ENCODE peak calls at places on chromosomes 7 and 10, in eight cellular contexts. I is GM23248, X is PC-3, L is GM23338, G is neural progenitor cell, K is OCI-LY7, F is HCT116, S is MM.1S. Y is an unnamed sample.

GRCh38 chr7:101792051-101792651 is 25.3 kb upstream of the CUX1 start:
- DNase-seq in I (peak), X (peak), L (no peak), G (no peak), K (no peak), F (no peak), S (no peak), Y (peak)

GRCh38 chr10:22658745-22659410 is 55.5 kb downstream of the PIP4K2A start:
- DNase-seq in I (peak), X (no peak), L (no peak), G (no peak), K (no peak), F (no peak), S (no peak), Y (no peak)

GRCh38 chr7:122438001-122438400 is 133.5 kb upstream of the FEZF1 start:
- DNase-seq in I (no peak), X (no peak), L (peak), G (peak), K (no peak), F (no peak), S (no peak), Y (no peak)

GRCh38 chr7:64874114-64874513 is 29.0 kb upstream of the ZNF273 start:
- DNase-seq in I (no peak), X (peak), L (no peak), G (no peak), K (no peak), F (no peak), S (no peak), Y (no peak)

GRCh38 chr7:120052884-120053382 is 220.0 kb upstream of the KCND2 start:
- DNase-seq in I (peak), X (peak), L (no peak), G (no peak), K (no peak), F (no peak), S (no peak), Y (peak)

GRCh38 chr10:9140373-9140772 is 1085.9 kb downstream of the GATA3 start:
- DNase-seq in I (no peak), X (no peak), L (no peak), G (no peak), K (no peak), F (no peak), S (no peak), Y (no peak)

GRCh38 chr7:5213286-5213645 is 23.2 kb downstream of the WIPI2 start:
- DNase-seq in I (no peak), X (no peak), L (no peak), G (no peak), K (no peak), F (no peak), S (no peak), Y (no peak)

GRCh38 chr7:27922907-27923306 is 182.9 kb downstream of the TAX1BP1 start:
- DNase-seq in I (no peak), X (no peak), L (no peak), G (no peak), K (peak), F (no peak), S (no peak), Y (no peak)

GRCh38 chr10:118751272-118751671 is 3.5 kb downstream of the CACUL1 start:
- DNase-seq in I (peak), X (no peak), L (no peak), G (no peak), K (no peak), F (no peak), S (no peak), Y (no peak)

GRCh38 chr7:111126987-111127386 is 36.1 kb downstream of the LRRN3 start:
- DNase-seq in I (peak), X (peak), L (no peak), G (no peak), K (no peak), F (no peak), S (no peak), Y (peak)

GRCh38 chr7:149773446-149774236 is at the start of gene ZNF467:
- DNase-seq in I (peak), X (peak), L (peak), G (peak), K (no peak), F (no peak), S (no peak), Y (peak)

GRCh38 chr7:69651101-69651590 is 52.9 kb downstream of the AUTS2 start:
- DNase-seq in I (no peak), X (no peak), L (no peak), G (no peak), K (no peak), F (no peak), S (no peak), Y (no peak)

GRCh38 chr10:124032982-124033886 is 60.2 kb downstream of the CHST15 start:
- DNase-seq in I (peak), X (no peak), L (no peak), G (no peak), K (no peak), F (no peak), S (no peak), Y (no peak)

GRCh38 chr10:111297351-111297848 is 220.6 kb downstream of the ADRA2A start:
- DNase-seq in I (peak), X (no peak), L (peak), G (peak), K (no peak), F (no peak), S (no peak), Y (peak)

GRCh38 chr10:79184141-79184625 is 115.4 kb downstream of the ZMIZ1 start:
- DNase-seq in I (peak), X (peak), L (no peak), G (no peak), K (no peak), F (peak), S (no peak), Y (peak)

GRCh38 chr10:31838065-31838464 is 90.6 kb downstream of the ARHGAP12 start:
- DNase-seq in I (no peak), X (no peak), L (no peak), G (no peak), K (no peak), F (no peak), S (no peak), Y (no peak)

GRCh38 chr10:12499066-12499465 is 149.7 kb downstream of the CAMK1D start:
- DNase-seq in I (no peak), X (no peak), L (no peak), G (no peak), K (no peak), F (no peak), S (no peak), Y (no peak)

GRCh38 chr7:13989944-13990295 is 454 bp upstream of the ETV1 start:
- DNase-seq in I (no peak), X (no peak), L (no peak), G (no peak), K (no peak), F (no peak), S (no peak), Y (no peak)
- TF ChIP-seq EZH2phosphoT487 in I (no peak), X (no peak), L (no peak), G (no peak), K (no peak), F (no peak), S (no peak), Y (no peak)

GRCh38 chr7:131222171-131222570 is 105.5 kb upstream of the MKLN1 start:
- DNase-seq in I (no peak), X (no peak), L (no peak), G (no peak), K (peak), F (no peak), S (no peak), Y (no peak)

GRCh38 chr7:131223151-131223550 is 104.5 kb upstream of the MKLN1 start:
- DNase-seq in I (no peak), X (no peak), L (no peak), G (no peak), K (no peak), F (no peak), S (no peak), Y (no peak)

GRCh38 chr7:131221061-131221460 is 106.6 kb upstream of the MKLN1 start:
- DNase-seq in I (no peak), X (no peak), L (no peak), G (no peak), K (no peak), F (no peak), S (no peak), Y (no peak)

GRCh38 chr7:131218727-131219128 is 108.9 kb upstream of the MKLN1 start:
- DNase-seq in I (no peak), X (no peak), L (no peak), G (no peak), K (no peak), F (no peak), S (peak), Y (no peak)

DNA sequence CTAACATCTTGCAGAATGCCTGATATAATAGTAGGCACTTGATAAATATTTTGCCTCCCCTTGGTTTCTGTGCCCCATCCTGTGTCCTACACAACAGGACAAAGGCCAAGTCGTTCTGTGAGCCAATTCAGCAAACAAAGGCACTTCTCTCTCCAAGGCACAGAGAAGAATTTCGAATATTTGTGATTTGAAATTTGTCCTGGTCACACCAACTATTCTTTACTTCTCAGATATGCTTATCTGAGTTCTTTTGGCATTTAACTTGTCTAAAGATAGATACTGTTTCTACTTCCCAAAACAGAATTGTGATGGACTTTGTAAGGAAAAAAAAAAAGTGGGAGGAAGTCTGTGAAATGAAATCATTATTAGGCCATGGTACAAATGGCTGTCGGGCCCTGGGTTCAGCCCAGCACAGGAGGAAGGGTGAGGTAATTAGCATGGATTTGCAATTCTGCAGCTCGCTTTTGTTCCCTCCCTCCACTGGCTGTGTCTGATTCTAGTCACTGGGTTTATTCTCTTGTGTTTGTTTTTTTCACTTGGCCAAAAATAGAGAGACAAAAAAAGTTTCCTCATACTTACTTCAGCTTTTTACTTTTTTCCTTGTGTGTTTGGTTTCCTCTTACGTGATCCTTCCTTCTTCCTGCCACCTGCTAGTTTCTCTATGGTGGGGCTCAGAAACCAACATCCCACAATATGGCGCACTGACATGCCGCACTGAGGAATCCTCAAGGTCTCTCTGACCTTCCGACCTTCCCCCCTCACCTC is 108.2 kb upstream of the MKLN1 start:
- DNase-seq in I (no peak), X (no peak), L (peak), G (no peak), K (peak), F (no peak), S (peak), Y (no peak)
- TF ChIP-seq EZH2phosphoT487 in I (no peak), X (no peak), L (no peak), G (no peak), K (no peak), F (no peak), S (no peak), Y (no peak)

GRCh38 chr7:17660116-17660515 is 280.2 kb downstream of the SNX13 start:
- DNase-seq in I (peak), X (no peak), L (no peak), G (no peak), K (no peak), F (no peak), S (no peak), Y (no peak)
- TF ChIP-seq EZH2phosphoT487 in I (no peak), X (no peak), L (no peak), G (no peak), K (no peak), F (no peak), S (no peak), Y (no peak)

GRCh38 chr10:59753267-59753666 is at the start of gene MRLN:
- DNase-seq in I (no peak), X (no peak), L (no peak), G (no peak), K (no peak), F (no peak), S (no peak), Y (no peak)
- TF ChIP-seq EZH2phosphoT487 in I (no peak), X (no peak), L (no peak), G (no peak), K (no peak), F (no peak), S (no peak), Y (no peak)

GRCh38 chr7:130435455-130435854 is 5.4 kb downstream of the CEP41 start:
- DNase-seq in I (no peak), X (no peak), L (no peak), G (no peak), K (no peak), F (no peak), S (no peak), Y (no peak)
- TF ChIP-seq EZH2phosphoT487 in I (no peak), X (no peak), L (no peak), G (no peak), K (no peak), F (no peak), S (no peak), Y (no peak)

DNA sequence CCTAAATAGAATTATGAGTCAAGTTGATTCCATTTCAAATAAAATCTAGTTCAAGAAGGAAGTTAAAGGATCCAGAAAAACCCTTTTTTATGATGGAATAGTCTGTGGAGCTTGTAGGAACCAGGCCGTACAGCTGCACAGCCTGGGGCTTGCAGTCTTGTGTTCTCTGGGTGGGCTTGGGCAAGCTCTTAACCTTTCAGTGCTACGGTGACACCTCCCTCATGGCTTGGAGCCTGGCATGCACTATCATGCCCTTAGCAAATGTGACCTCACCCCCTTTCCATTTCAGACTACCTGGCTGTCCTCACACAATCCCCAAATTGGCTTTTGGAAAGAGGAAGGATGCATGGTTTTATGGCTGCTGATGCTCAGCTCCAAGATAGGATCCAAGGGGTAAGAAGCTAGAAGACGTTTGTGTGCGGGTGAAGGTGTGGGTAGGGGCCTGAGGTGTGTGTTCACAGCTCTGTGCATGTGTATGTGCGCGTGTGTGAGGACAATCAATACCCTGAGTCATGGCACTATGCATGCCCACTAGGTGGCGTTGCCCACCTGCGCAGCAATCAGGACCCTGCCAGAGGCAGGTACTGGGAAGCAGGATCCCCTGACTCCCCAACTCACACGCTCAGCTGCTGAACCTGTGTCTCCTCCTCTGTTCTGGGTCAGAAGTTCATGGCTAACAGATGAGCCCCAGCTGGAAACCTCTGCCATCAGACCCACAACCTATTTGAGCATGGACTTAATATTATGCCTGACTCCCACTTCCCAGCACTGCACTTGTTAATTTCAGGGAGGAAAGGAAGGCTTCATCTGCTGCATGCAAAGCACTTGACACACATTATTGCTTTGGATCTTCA is 113.4 kb downstream of the PTPN20 start:
- DNase-seq in I (peak), X (peak), L (peak), G (peak), K (peak), F (peak), S (peak), Y (peak)
- TF ChIP-seq EZH2phosphoT487 in I (no peak), X (no peak), L (no peak), G (no peak), K (no peak), F (no peak), S (no peak), Y (no peak)